ENCODE peak calls at places on chromosomes 16 and 17, in four cellular contexts. Z is Karpas-422, V is RWPE2, P is PC-9. S is an unnamed sample.

GRCh38 chr17:76240461-76241204 is at the start of gene RNF157:
- DNase-seq in Z (no peak), P (no peak), V (no peak), S (no peak)

GRCh38 chr16:30473231-30474061 is 904 bp downstream of the ITGAL start:
- DNase-seq in Z (no peak), V (no peak), P (no peak), S (no peak)

GRCh38 chr17:78939615-78940014 is 14.4 kb upstream of the TIMP2 start:
- DNase-seq in P (no peak), Z (no peak), V (no peak), S (no peak)

GRCh38 chr17:36768355-36768754 is 167.0 kb downstream of the MRM1 start:
- DNase-seq in Z (peak; percentile 53), V (no peak), P (no peak), S (no peak)

GRCh38 chr17:28982191-28982793 is 23.5 kb downstream of the SEZ6 start:
- DNase-seq in V (no peak), P (peak; percentile 38), Z (peak; percentile 56), S (no peak)

GRCh38 chr16:1194665-1195392 is 30.2 kb downstream of the TPSG1 start:
- DNase-seq in P (no peak), V (no peak), Z (peak; percentile 60), S (no peak)

GRCh38 chr17:30300803-30301202 is 9.1 kb upstream of the BLMH start:
- DNase-seq in Z (peak; percentile 70), P (no peak), V (no peak), S (no peak)

GRCh38 chr17:19470529-19471261 is 59.7 kb downstream of the RNF112 start:
- DNase-seq in V (no peak), Z (no peak), P (no peak), S (peak; percentile 93)

GRCh38 chr16:89864421-89864820 is 9.0 kb upstream of the TCF25 start:
- DNase-seq in Z (no peak), P (peak; percentile 74), V (no peak), S (no peak)

GRCh38 chr16:14460726-14461125 is 169.3 kb downstream of the PARN start:
- DNase-seq in Z (no peak), V (no peak), P (no peak), S (no peak)

GRCh38 chr17:68452724-68453290 is 4.5 kb downstream of the WIPI1 start:
- DNase-seq in P (no peak), Z (no peak), V (no peak), S (no peak)

GRCh38 chr17:9668532-9668931 is 23.2 kb downstream of the USP43 start:
- DNase-seq in Z (no peak), V (no peak), P (peak; percentile 92), S (peak; percentile 66)

GRCh38 chr16:66515543-66516171 is 34.3 kb downstream of the TK2 start:
- DNase-seq in V (no peak), P (no peak), Z (peak; percentile 68), S (no peak)

GRCh38 chr17:13114601-13115024 is 96.8 kb upstream of the ELAC2 start:
- DNase-seq in Z (peak; percentile 71), V (no peak), P (no peak), S (no peak)

GRCh38 chr17:77375917-77376651 is 235.3 kb downstream of the SEC14L1 start:
- DNase-seq in Z (no peak), V (no peak), P (no peak), S (peak; percentile 61)

GRCh38 chr16:27301236-27301861 is 12.4 kb upstream of the IL4R start:
- DNase-seq in Z (no peak), V (no peak), P (no peak), S (no peak)

GRCh38 chr16:85699628-85700027 is 10.9 kb upstream of the GINS2 start:
- DNase-seq in Z (no peak), P (no peak), V (no peak), S (no peak)

GRCh38 chr17:48610282-48611211 is at the start of gene HOXB7:
- DNase-seq in Z (peak; percentile 91), V (no peak), P (peak; percentile 52), S (peak; percentile 92)

GRCh38 chr17:77498875-77499698 is 358.3 kb downstream of the SEC14L1 start:
- DNase-seq in Z (no peak), P (no peak), V (no peak), S (peak; percentile 50)

GRCh38 chr17:64491995-64492394 is 4.9 kb downstream of the POLG2 start:
- DNase-seq in P (no peak), Z (no peak), V (no peak), S (no peak)

GRCh38 chr16:715448-716249 is 731 bp downstream of the METRN start:
- DNase-seq in Z (peak; percentile 74), V (no peak), P (no peak), S (no peak)

GRCh38 chr16:51577621-51578303 is 426.7 kb upstream of the SALL1 start:
- DNase-seq in Z (no peak), V (peak; percentile 72), P (no peak), S (no peak)

GRCh38 chr17:48590603-48591161 is 641 bp upstream of the HOXB3 start:
- DNase-seq in Z (no peak), P (no peak), V (no peak), S (no peak)

GRCh38 chr16:87598431-87598830 is 3.9 kb upstream of the JPH3 start:
- DNase-seq in V (no peak), P (no peak), Z (no peak), S (no peak)

GRCh38 chr17:64202683-64203430 is 60.2 kb downstream of the TEX2 start:
- DNase-seq in Z (no peak), V (no peak), P (peak; percentile 84), S (no peak)

GRCh38 chr17:29568331-29569244 is at the start of gene TP53I13:
- DNase-seq in P (peak; percentile 64), V (peak; percentile 89), Z (peak; percentile 97), S (peak; percentile 91)

GRCh38 chr17:64339516-64340475 is 50.9 kb downstream of the PECAM1 start:
- DNase-seq in Z (no peak), P (no peak), V (no peak), S (no peak)

GRCh38 chr17:62869885-62870580 is 61.9 kb upstream of the MARCHF10 start:
- DNase-seq in V (no peak), P (peak; percentile 72), Z (no peak), S (no peak)

GRCh38 chr17:66831383-66832220 is 3.3 kb upstream of the CACNG5 start:
- DNase-seq in P (no peak), V (no peak), Z (no peak), S (peak; percentile 33)

GRCh38 chr17:38724337-38724988 is 5.7 kb upstream of the CISD3 start:
- DNase-seq in V (no peak), Z (no peak), P (no peak), S (no peak)

GRCh38 chr16:88530858-88531203 is 39.4 kb upstream of the ZC3H18 start:
- DNase-seq in Z (no peak), P (no peak), V (no peak), S (no peak)

GRCh38 chr16:75250809-75251279 is 580 bp downstream of the BCAR1 start:
- DNase-seq in Z (peak; percentile 58), V (no peak), P (no peak), S (no peak)

GRCh38 chr17:56870163-56870651 is 36.3 kb downstream of the DGKE start:
- DNase-seq in Z (no peak), P (no peak), V (no peak), S (no peak)

GRCh38 chr17:34781571-34782108 is 179.6 kb downstream of the CCT6B start:
- DNase-seq in Z (no peak), V (no peak), P (no peak), S (no peak)

GRCh38 chr16:14088155-14088753 is 17.1 kb downstream of the MRTFB start:
- DNase-seq in P (no peak), V (no peak), Z (no peak), S (no peak)

GRCh38 chr16:75262104-75262799 is 10.8 kb upstream of the BCAR1 start:
- DNase-seq in P (no peak), Z (no peak), V (peak; percentile 44), S (peak; percentile 68)

DNA sequence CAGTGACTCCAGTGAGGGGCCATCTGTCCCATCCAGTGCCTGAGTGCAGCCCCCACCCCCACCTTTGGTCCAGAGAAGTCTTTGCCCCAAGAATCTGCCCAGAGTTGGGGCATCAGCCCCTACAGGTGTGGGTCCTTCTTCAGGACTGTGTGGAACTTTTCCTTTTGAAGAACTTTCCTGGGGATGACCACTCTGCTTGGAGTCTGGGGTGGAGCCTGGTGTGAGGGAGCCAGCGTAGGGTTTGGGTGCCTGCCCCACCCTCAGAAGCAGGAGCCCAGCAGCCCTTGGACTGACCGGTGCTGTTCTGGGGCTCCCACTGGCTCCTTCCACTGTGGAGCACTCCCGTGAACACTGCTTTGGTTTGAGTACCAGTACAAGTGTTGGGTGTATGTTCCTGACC is 19.3 kb downstream of the MPRIP start:
- DNase-seq in Z (no peak), V (peak; percentile 32), P (no peak), S (no peak)
- H3K4me1 ChIP-seq in Z (no peaks in the 10 kb centered on the region), V (peaks cover 23% of the 10 kb centered on the region), P (peaks cover 59% of the 10 kb centered on the region), S (peaks cover 64% of the 10 kb centered on the region)

DNA sequence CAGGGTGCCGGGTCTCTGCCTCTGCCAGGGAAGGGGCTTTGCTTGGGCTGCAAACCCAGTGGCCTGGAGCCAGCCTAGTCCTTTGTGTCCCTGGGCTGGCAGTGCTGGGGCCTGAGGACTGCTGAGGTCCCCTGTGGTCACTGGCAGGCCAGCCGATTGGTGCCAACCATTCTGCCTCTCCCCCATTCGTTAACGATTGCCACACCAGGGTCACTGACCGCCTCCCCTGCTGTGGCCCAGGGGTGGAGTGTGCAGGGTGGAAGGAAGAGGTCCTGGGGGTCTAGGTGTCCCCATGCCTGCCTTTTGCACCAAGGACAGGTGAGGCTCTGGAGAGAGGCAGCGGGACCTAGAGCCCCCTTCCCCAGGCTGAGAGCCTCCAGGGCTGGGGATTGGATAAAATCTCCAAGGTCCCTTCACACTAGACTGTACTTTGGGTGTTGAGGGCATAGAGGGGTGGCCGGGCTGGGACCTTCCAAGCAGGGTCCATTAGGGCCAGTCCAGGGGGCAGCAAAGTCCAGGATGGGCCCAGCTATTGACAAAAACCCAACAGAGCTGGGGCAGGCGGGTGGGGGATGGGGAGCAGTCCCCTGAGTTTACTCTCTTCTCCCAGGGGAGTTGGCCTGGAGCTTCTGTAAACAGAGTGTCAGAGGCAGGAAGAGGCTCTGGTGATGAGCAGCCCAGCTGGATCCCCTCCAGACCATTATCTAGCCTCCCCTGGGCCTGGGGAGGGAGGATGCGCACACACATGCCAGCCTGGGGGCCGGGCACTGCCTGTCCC is 1.1 kb downstream of the VASN start:
- DNase-seq in V (no peak), Z (peak; percentile 76), P (peak; percentile 39), S (peak; percentile 75)
- H3K4me1 ChIP-seq in V (peaks cover 63% of the 10 kb centered on the region), Z (peaks cover 31% of the 10 kb centered on the region), P (peaks cover 84% of the 10 kb centered on the region), S (peaks cover 97% of the 10 kb centered on the region)

DNA sequence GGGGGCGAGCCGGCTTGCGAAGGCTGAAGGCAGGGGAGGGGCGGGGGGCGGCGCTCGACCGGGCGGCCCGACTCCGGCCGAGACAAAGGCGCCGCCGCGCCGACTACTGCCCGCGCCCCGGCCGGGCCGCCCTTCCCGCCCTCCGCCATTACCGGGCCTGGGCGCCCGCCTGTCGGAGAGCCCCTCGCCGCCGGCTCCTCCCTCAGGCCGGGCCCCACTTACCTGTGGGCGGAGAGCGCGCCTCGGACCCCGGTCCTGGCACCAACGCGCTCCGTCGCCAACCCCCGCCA is 286 bp downstream of the SIAH1 start:
- DNase-seq in P (no peak), Z (no peak), V (no peak), S (no peak)
- H3K4me1 ChIP-seq in P (peaks cover 27% of the 10 kb centered on the region), Z (peaks cover 16% of the 10 kb centered on the region), V (peaks cover 14% of the 10 kb centered on the region), S (peaks cover 52% of the 10 kb centered on the region)

GRCh38 chr17:7579001-7579838 is at the start of gene CD68:
- DNase-seq in V (peak; percentile 89), Z (peak; percentile 96), P (peak; percentile 95), S (peak; percentile 92)

GRCh38 chr17:7580631-7581554 is 1.5 kb downstream of the CD68 start:
- DNase-seq in Z (no peak), P (no peak), V (peak; percentile 63), S (no peak)

GRCh38 chr17:7583253-7584109 is at the start of gene MPDU1:
- DNase-seq in Z (peak; percentile 98), P (peak; percentile 72), V (peak; percentile 91), S (peak; percentile 98)

GRCh38 chr17:7579839-7580630 is 597 bp downstream of the CD68 start:
- DNase-seq in V (no peak), Z (no peak), P (no peak), S (no peak)

GRCh38 chr17:7582401-7583252 is 1.0 kb upstream of the MPDU1 start:
- DNase-seq in P (no peak), Z (no peak), V (peak; percentile 69), S (no peak)
- H3K4me1 ChIP-seq in P (peaks cover 43% of the 10 kb centered on the region), Z (peaks cover 43% of the 10 kb centered on the region), V (peaks cover 18% of the 10 kb centered on the region), S (peaks cover 83% of the 10 kb centered on the region)

S was measured in suprapubic skin.